ENCODE peak calls at places on chromosome 20, in eight cellular contexts. One of them, this sample, is unnamed.

GRCh38 chr20:47258745-47259695 is 97.5 kb downstream of the ZMYND8 start:
- DNase-seq in iris pigment epithelial cell: peak
- DNase-seq in activated T-cell treated with anti-CD3 and anti-CD28 coated beads, Interleukin-2, amount 50 U/mL, for 72 hours: no peak
- DNase-seq in GM13977: peak
- DNase-seq in M059J: no peak
- DNase-seq in T-helper 2 cell: no peak
- DNase-seq in A549: no peak
- DNase-seq in brain microvascular endothelial cell: peak
- DNase-seq in this sample: no peak

GRCh38 chr20:14724036-14724435 is 386.6 kb upstream of the FLRT3 start:
- DNase-seq in GM13977: no peak
- DNase-seq in activated T-cell treated with anti-CD3 and anti-CD28 coated beads, Interleukin-2, amount 50 U/mL, for 72 hours: no peak
- DNase-seq in iris pigment epithelial cell: no peak
- DNase-seq in brain microvascular endothelial cell: no peak
- DNase-seq in T-helper 2 cell: no peak
- DNase-seq in M059J: no peak
- DNase-seq in A549: no peak
- DNase-seq in this sample: no peak

GRCh38 chr20:16434087-16434664 is 139.1 kb downstream of the KIF16B start:
- DNase-seq in activated T-cell treated with anti-CD3 and anti-CD28 coated beads, Interleukin-2, amount 50 U/mL, for 72 hours: peak
- DNase-seq in M059J: peak
- DNase-seq in brain microvascular endothelial cell: peak
- DNase-seq in GM13977: no peak
- DNase-seq in T-helper 2 cell: peak
- DNase-seq in iris pigment epithelial cell: peak
- DNase-seq in A549: peak
- DNase-seq in this sample: peak

GRCh38 chr20:5164645-5165399 is 38.0 kb downstream of the CDS2 start:
- DNase-seq in activated T-cell treated with anti-CD3 and anti-CD28 coated beads, Interleukin-2, amount 50 U/mL, for 72 hours: no peak
- DNase-seq in T-helper 2 cell: no peak
- DNase-seq in iris pigment epithelial cell: no peak
- DNase-seq in M059J: no peak
- DNase-seq in GM13977: no peak
- DNase-seq in A549: no peak
- DNase-seq in brain microvascular endothelial cell: no peak
- DNase-seq in this sample: no peak

GRCh38 chr20:44056010-44056698 is 130.8 kb downstream of the JPH2 start:
- DNase-seq in A549: peak
- DNase-seq in iris pigment epithelial cell: no peak
- DNase-seq in GM13977: no peak
- DNase-seq in M059J: peak
- DNase-seq in activated T-cell treated with anti-CD3 and anti-CD28 coated beads, Interleukin-2, amount 50 U/mL, for 72 hours: peak
- DNase-seq in T-helper 2 cell: peak
- DNase-seq in brain microvascular endothelial cell: peak
- DNase-seq in this sample: peak

GRCh38 chr20:23203310-23203709 is 117.2 kb upstream of the CD93 start:
- DNase-seq in T-helper 2 cell: no peak
- DNase-seq in activated T-cell treated with anti-CD3 and anti-CD28 coated beads, Interleukin-2, amount 50 U/mL, for 72 hours: no peak
- DNase-seq in GM13977: no peak
- DNase-seq in M059J: no peak
- DNase-seq in A549: no peak
- DNase-seq in brain microvascular endothelial cell: no peak
- DNase-seq in iris pigment epithelial cell: no peak
- DNase-seq in this sample: no peak

GRCh38 chr20:57560554-57561355 is at the start of gene PCK1:
- DNase-seq in iris pigment epithelial cell: no peak
- DNase-seq in M059J: peak
- DNase-seq in brain microvascular endothelial cell: peak
- DNase-seq in A549: peak
- DNase-seq in T-helper 2 cell: no peak
- DNase-seq in activated T-cell treated with anti-CD3 and anti-CD28 coated beads, Interleukin-2, amount 50 U/mL, for 72 hours: no peak
- DNase-seq in GM13977: no peak
- DNase-seq in this sample: no peak

GRCh38 chr20:55057779-55058415 is 582.5 kb downstream of the DOK5 start:
- DNase-seq in GM13977: no peak
- DNase-seq in iris pigment epithelial cell: no peak
- DNase-seq in brain microvascular endothelial cell: no peak
- DNase-seq in A549: no peak
- DNase-seq in M059J: peak
- DNase-seq in activated T-cell treated with anti-CD3 and anti-CD28 coated beads, Interleukin-2, amount 50 U/mL, for 72 hours: no peak
- DNase-seq in T-helper 2 cell: no peak
- DNase-seq in this sample: no peak

GRCh38 chr20:35305682-35306556 is 13.7 kb upstream of the FAM83C start:
- DNase-seq in M059J: peak
- DNase-seq in iris pigment epithelial cell: peak
- DNase-seq in activated T-cell treated with anti-CD3 and anti-CD28 coated beads, Interleukin-2, amount 50 U/mL, for 72 hours: peak
- DNase-seq in T-helper 2 cell: peak
- DNase-seq in GM13977: no peak
- DNase-seq in A549: peak
- DNase-seq in brain microvascular endothelial cell: peak
- DNase-seq in this sample: no peak

GRCh38 chr20:15925376-15925775 is 647.9 kb downstream of the KIF16B start:
- DNase-seq in activated T-cell treated with anti-CD3 and anti-CD28 coated beads, Interleukin-2, amount 50 U/mL, for 72 hours: no peak
- DNase-seq in A549: no peak
- DNase-seq in GM13977: no peak
- DNase-seq in brain microvascular endothelial cell: no peak
- DNase-seq in M059J: no peak
- DNase-seq in iris pigment epithelial cell: no peak
- DNase-seq in T-helper 2 cell: no peak
- DNase-seq in this sample: no peak

GRCh38 chr20:41287327-41287726 is 30.2 kb downstream of the ZHX3 start:
- DNase-seq in iris pigment epithelial cell: peak
- DNase-seq in M059J: peak
- DNase-seq in GM13977: no peak
- DNase-seq in activated T-cell treated with anti-CD3 and anti-CD28 coated beads, Interleukin-2, amount 50 U/mL, for 72 hours: no peak
- DNase-seq in A549: no peak
- DNase-seq in brain microvascular endothelial cell: peak
- DNase-seq in T-helper 2 cell: no peak
- DNase-seq in this sample: no peak

GRCh38 chr20:46388945-46389344 is 17.5 kb downstream of the ELMO2 start:
- DNase-seq in iris pigment epithelial cell: no peak
- DNase-seq in GM13977: no peak
- DNase-seq in brain microvascular endothelial cell: no peak
- DNase-seq in activated T-cell treated with anti-CD3 and anti-CD28 coated beads, Interleukin-2, amount 50 U/mL, for 72 hours: no peak
- DNase-seq in A549: no peak
- DNase-seq in M059J: no peak
- DNase-seq in T-helper 2 cell: no peak
- DNase-seq in this sample: no peak